ENCODE peak calls at places on chromosomes 12 and 14, in four cellular contexts. I, J, U and E are unnamed samples.

GRCh38 chr12:96698965-96699364 is 208.1 kb upstream of the NEDD1 start:
- DNase-seq in I (no peak), J (no peak), U (no peak), E (no peak)

GRCh38 chr12:56300644-56301464 is 724 bp upstream of the CS start:
- DNase-seq in U (no peak), J (no peak), I (no peak), E (no peak)

GRCh38 chr14:49786315-49786714 is 18.4 kb downstream of the KLHDC2 start:
- DNase-seq in J (no peak), U (no peak), I (no peak), E (no peak)

GRCh38 chr12:48936379-48936979 is 11.2 kb upstream of the FKBP11 start:
- DNase-seq in I (peak; percentile 72), J (peak; percentile 60), U (peak; percentile 36), E (no peak)

GRCh38 chr14:77641534-77642341 is 25.3 kb upstream of the SPTLC2 start:
- DNase-seq in I (peak; percentile 50), U (no peak), J (peak; percentile 25), E (no peak)

GRCh38 chr12:92431146-92431545 is 271.6 kb upstream of the PLEKHG7 start:
- DNase-seq in I (no peak), U (no peak), J (no peak), E (no peak)

GRCh38 chr14:58639842-58640484 is 2.2 kb downstream of the DACT1 start:
- DNase-seq in U (peak; percentile 62), I (peak; percentile 55), J (no peak), E (no peak)

GRCh38 chr14:31476131-31476917 is 11.5 kb downstream of the GPR33 start:
- DNase-seq in J (no peak), U (no peak), I (no peak), E (no peak)

GRCh38 chr14:76918176-76918750 is 92.1 kb downstream of the LRRC74A start:
- DNase-seq in U (no peak), I (peak; percentile 55), J (no peak), E (no peak)

GRCh38 chr14:35341454-35342159 is 49.4 kb downstream of the PSMA6 start:
- DNase-seq in J (peak; percentile 10), U (peak; percentile 45), I (peak; percentile 78), E (peak; percentile 72)

GRCh38 chr12:75489613-75490210 is 9.2 kb downstream of the GLIPR1 start:
- DNase-seq in J (no peak), I (peak; percentile 54), U (peak; percentile 62), E (no peak)

GRCh38 chr12:21478756-21479455 is 22.5 kb downstream of the RECQL start:
- DNase-seq in J (no peak), I (no peak), U (no peak), E (no peak)

GRCh38 chr14:29757188-29757680 is 170.4 kb downstream of the PRKD1 start:
- DNase-seq in I (no peak), U (no peak), J (no peak), E (no peak)

GRCh38 chr14:106491851-106492250 is 965.5 kb downstream of the TMEM121 start:
- DNase-seq in U (no peak), J (no peak), I (no peak), E (no peak)

GRCh38 chr14:50666772-50667490 is 1.2 kb downstream of the SAV1 start:
- DNase-seq in J (peak; percentile 4), I (no peak), U (no peak), E (no peak)

GRCh38 chr14:89056394-89056793 is 231.9 kb downstream of the TTC8 start:
- DNase-seq in I (no peak), U (no peak), J (no peak), E (no peak)

GRCh38 chr14:51677276-51677675 is 25.6 kb downstream of the FRMD6 start:
- DNase-seq in J (no peak), I (no peak), U (no peak), E (no peak)

GRCh38 chr14:94773682-94774211 is 3.8 kb upstream of the GSC start:
- DNase-seq in I (no peak), J (no peak), U (no peak), E (no peak)

GRCh38 chr14:53534841-53535240 is 381.7 kb upstream of the DDHD1 start:
- DNase-seq in U (no peak), I (no peak), J (no peak), E (peak; percentile 55)

GRCh38 chr14:67999693-68000384 is 180.3 kb downstream of the RAD51B start:
- DNase-seq in U (peak; percentile 48), J (no peak), I (peak; percentile 75), E (no peak)

GRCh38 chr12:128684357-128684756 is 139.4 kb downstream of the SLC15A4 start:
- DNase-seq in U (no peak), J (no peak), I (no peak), E (no peak)

GRCh38 chr12:13293086-13293485 is 96.6 kb downstream of the EMP1 start:
- DNase-seq in J (no peak), U (no peak), I (no peak), E (no peak)

GRCh38 chr12:132277961-132278360 is 51.4 kb downstream of the GALNT9 start:
- DNase-seq in J (no peak), U (no peak), I (no peak), E (no peak)

GRCh38 chr14:101817511-101818001 is 56.0 kb downstream of the PPP2R5C start:
- DNase-seq in U (no peak), J (peak; percentile 45), I (no peak), E (no peak)

GRCh38 chr12:977163-977562 is 13.9 kb upstream of the ERC1 start:
- DNase-seq in J (no peak), I (no peak), U (no peak), E (no peak)

GRCh38 chr12:11897923-11898322 is 172.8 kb upstream of the BCL2L14 start:
- DNase-seq in J (no peak), U (no peak), I (no peak), E (no peak)

GRCh38 chr12:82182601-82183000 is 175.6 kb downstream of the CCDC59 start:
- DNase-seq in J (no peak), I (peak; percentile 4), U (no peak), E (no peak)

GRCh38 chr14:95482967-95483842 is 33.2 kb downstream of the SYNE3 start:
- DNase-seq in J (no peak), I (peak; percentile 85), U (peak; percentile 46), E (peak; percentile 22)

GRCh38 chr14:58738189-58738836 is 100.6 kb downstream of the DACT1 start:
- DNase-seq in I (peak; percentile 30), U (no peak), J (no peak), E (peak; percentile 69)

GRCh38 chr12:20369164-20370000 is 1.0 kb downstream of the PDE3A start:
- DNase-seq in U (no peak), I (no peak), J (no peak), E (no peak)

GRCh38 chr12:41055875-41056577 is 132.1 kb upstream of the PDZRN4 start:
- DNase-seq in I (no peak), J (no peak), U (no peak), E (no peak)

GRCh38 chr14:36820901-36821300 is 159.2 kb downstream of the PAX9 start:
- DNase-seq in U (no peak), J (no peak), I (no peak), E (no peak)

GRCh38 chr12:49232940-49233841 is 31.7 kb upstream of the TUBA1C start:
- DNase-seq in U (no peak), J (no peak), I (no peak), E (no peak)

GRCh38 chr12:43349863-43350262 is 202.1 kb downstream of the ADAMTS20 start:
- DNase-seq in I (no peak), U (peak; percentile 10), J (no peak), E (no peak)

GRCh38 chr14:59332727-59333126 is 132.5 kb downstream of the GPR135 start:
- DNase-seq in I (no peak), U (no peak), J (no peak), E (no peak)

GRCh38 chr14:44166611-44167010 is 340.5 kb downstream of the FSCB start:
- DNase-seq in J (no peak), U (no peak), I (no peak), E (no peak)

GRCh38 chr12:106115450-106115849 is 23.3 kb downstream of the NUAK1 start:
- DNase-seq in J (no peak), I (no peak), U (no peak), E (no peak)

GRCh38 chr12:51752490-51752889 is 96.0 kb downstream of the FIGNL2 start:
- DNase-seq in U (no peak), I (peak; percentile 34), J (no peak), E (peak; percentile 20)
- H3K27ac ChIP-seq in U (no peak overlapping the region), I (no peak overlapping the region), J (no peak overlapping the region), E (no peak overlapping the region)

GRCh38 chr12:31362115-31362758 is 36.3 kb upstream of the SINHCAF start:
- DNase-seq in J (no peak), U (no peak), I (no peak), E (no peak)
- H3K27ac ChIP-seq in J (no peak overlapping the region), U (no peak overlapping the region), I (peak overlapping the region; percentile 5), E (no peak overlapping the region)

DNA sequence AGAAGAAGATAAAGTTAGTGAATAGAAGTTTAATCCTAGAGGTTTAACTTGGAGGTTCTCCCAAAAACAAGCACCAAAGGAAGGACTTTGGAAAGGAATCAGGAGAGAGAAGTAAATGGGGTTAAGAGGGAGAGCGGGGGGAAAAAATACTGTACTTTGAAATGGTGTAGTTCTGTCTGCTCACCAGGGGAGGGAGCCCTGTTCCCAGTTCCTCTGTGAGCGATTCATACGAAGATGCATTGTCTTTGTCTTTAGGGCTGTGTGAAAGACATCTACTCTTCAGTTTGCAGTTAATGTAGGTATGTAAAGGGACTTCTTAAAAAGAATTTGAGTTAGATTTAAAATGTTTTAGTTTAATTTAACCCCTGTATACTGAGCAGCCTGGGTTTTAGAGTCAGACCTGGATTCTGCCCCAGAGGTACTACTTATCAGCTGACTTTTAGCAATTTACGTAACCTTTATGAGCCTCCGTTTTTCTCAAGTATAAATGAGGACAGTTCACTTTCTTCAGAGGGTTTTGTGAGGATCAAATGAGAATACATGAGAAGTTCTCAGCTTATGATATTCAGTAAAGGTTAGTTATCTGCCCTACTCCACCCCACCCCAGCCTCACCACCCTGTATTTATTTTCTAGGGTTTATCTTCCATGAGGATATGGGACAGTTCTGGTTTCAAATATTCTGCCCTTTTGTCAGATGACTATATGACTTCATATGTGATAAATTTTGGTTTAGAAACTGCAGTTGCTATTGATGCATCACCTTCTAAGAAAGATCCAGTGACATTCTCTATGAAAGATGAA is 82.6 kb upstream of the EVL start:
- DNase-seq in J (no peak), I (peak; percentile 72), U (peak; percentile 34), E (no peak)
- H3K27ac ChIP-seq in J (no peak overlapping the region), I (no peak overlapping the region), U (no peak overlapping the region), E (no peak overlapping the region)

DNA sequence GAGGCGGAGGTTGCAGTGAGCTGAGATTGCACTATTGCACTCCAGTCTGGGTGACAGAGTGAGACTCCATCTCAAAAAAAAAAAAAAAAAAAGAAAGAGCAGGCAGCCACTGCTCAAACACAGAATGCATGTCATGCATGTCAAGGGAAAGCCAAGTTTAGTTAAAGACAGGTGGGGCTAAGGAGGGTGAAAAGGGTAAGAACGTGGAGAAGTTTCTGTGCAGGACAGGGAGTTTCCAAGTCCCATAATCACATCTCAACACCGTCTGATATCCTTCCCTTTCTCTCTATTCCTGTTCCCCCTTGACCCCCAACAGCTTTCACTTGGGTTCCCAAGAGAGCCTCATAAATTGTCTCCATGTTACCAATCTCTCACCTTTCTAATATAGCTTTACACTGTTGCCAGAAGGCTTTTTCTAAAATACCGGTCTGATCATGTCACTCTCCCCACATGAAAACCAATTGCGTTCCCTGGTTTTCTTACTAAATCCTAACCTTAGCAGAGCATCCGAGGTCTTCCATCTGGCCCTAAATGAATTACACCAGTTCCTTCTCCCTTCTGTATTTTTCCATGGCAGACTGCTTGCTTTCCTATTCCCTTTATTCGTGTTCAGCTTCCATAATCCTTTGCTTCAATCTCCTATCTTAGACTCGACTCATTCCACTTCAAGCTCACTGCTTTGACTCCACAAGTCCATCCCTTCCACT is 37.0 kb downstream of the LIMA1 start:
- DNase-seq in U (no peak), J (no peak), I (no peak), E (no peak)
- H3K27ac ChIP-seq in U (peak overlapping the region; percentile 61), J (no peak overlapping the region), I (peak overlapping the region; percentile 94), E (peak overlapping the region; percentile 94)